ENCODE peak calls at places on chromosomes 3 and 15, in six cellular contexts. P is OCI-M1; A is naive thymus-derived CD8-positive, alpha-beta T cell; Z is fibroblast of lung; H is activated CD8-positive, alpha-beta memory T cell treated with anti-CD3 and anti-CD28 coated beads for 48 hours; C is HuH-7.5. O is an unnamed sample.

GRCh38 chr15:47135279-47135678 is 582.0 kb upstream of the SEMA6D start:
- DNase-seq in P (no peak), Z (no peak), A (no peak), C (no peak), H (no peak), O (no peak)

GRCh38 chr3:188241072-188241471 is 87.1 kb downstream of the LPP start:
- DNase-seq in C (no peak), Z (peak), A (no peak), P (peak), H (no peak), O (no peak)

GRCh38 chr3:124691599-124691998 is 38.7 kb upstream of the UMPS start:
- DNase-seq in C (no peak), Z (peak), P (no peak), A (no peak), H (no peak), O (no peak)

GRCh38 chr3:146395164-146395563 is 74.2 kb downstream of the PLSCR2 start:
- DNase-seq in Z (no peak), C (no peak), P (no peak), H (no peak), A (no peak), O (no peak)

GRCh38 chr3:71684752-71685151 is 40.5 kb downstream of the EIF4E3 start:
- DNase-seq in H (no peak), Z (peak), C (no peak), A (no peak), P (no peak), O (peak)

GRCh38 chr15:70316059-70316600 is 218.4 kb upstream of the TLE3 start:
- DNase-seq in C (no peak), A (no peak), P (no peak), H (no peak), Z (no peak), O (no peak)

GRCh38 chr15:49737138-49737537 is 116.3 kb downstream of the DTWD1 start:
- DNase-seq in P (peak), H (no peak), A (no peak), C (no peak), Z (no peak), O (no peak)

GRCh38 chr15:48244923-48245322 is 38.8 kb downstream of the SLC12A1 start:
- DNase-seq in H (no peak), C (no peak), Z (no peak), A (no peak), P (peak), O (peak)

GRCh38 chr3:149115114-149115513 is 14.3 kb upstream of the HPS3 start:
- DNase-seq in Z (no peak), C (no peak), P (no peak), H (no peak), A (no peak), O (no peak)

GRCh38 chr3:176581589-176581988 is 615.7 kb downstream of the TBL1XR1 start:
- DNase-seq in H (no peak), A (no peak), C (no peak), P (no peak), Z (no peak), O (no peak)

GRCh38 chr15:76012021-76012551 is at the start of gene NRG4:
- DNase-seq in Z (peak), C (no peak), P (peak), H (no peak), A (no peak), O (peak)

GRCh38 chr3:48478631-48479555 is 25.1 kb downstream of the SHISA5 start:
- DNase-seq in P (no peak), Z (no peak), A (peak), H (no peak), C (no peak), O (peak)

GRCh38 chr15:64141798-64142512 is 9.6 kb upstream of the SNX22 start:
- DNase-seq in A (no peak), P (no peak), Z (no peak), H (no peak), C (no peak), O (no peak)

GRCh38 chr3:69542265-69543079 is 156.6 kb upstream of the FRMD4B start:
- DNase-seq in P (no peak), C (no peak), Z (peak), H (no peak), A (no peak), O (no peak)

GRCh38 chr3:57793737-57794187 is 37.7 kb downstream of the SLMAP start:
- DNase-seq in H (no peak), A (no peak), C (no peak), P (peak), Z (peak), O (peak)

GRCh38 chr3:52299815-52300611 is 12.4 kb downstream of the GLYCTK start:
- DNase-seq in H (no peak), Z (no peak), P (peak), C (peak), A (no peak), O (peak)

GRCh38 chr15:83208357-83208661 is 686 bp upstream of the HDGFL3 start:
- DNase-seq in Z (peak), C (no peak), A (no peak), P (peak), H (no peak), O (no peak)

GRCh38 chr15:35496585-35496984 is 49.4 kb downstream of the DPH6 start:
- DNase-seq in Z (no peak), A (no peak), C (no peak), H (no peak), P (peak), O (no peak)

GRCh38 chr3:141373768-141374526 is 5.6 kb downstream of the ZBTB38 start:
- DNase-seq in P (no peak), C (no peak), A (no peak), H (no peak), Z (no peak), O (no peak)

GRCh38 chr3:9949626-9950025 is 2.6 kb downstream of the PRRT3 start:
- DNase-seq in Z (no peak), C (no peak), A (no peak), P (no peak), H (no peak), O (no peak)

GRCh38 chr3:11290743-11291680 is 18.8 kb downstream of the ATG7 start:
- DNase-seq in Z (peak), H (no peak), C (no peak), A (peak), P (peak), O (peak)

GRCh38 chr3:104879919-104880318 is 486.8 kb upstream of the ALCAM start:
- DNase-seq in P (no peak), C (no peak), Z (peak), A (no peak), H (no peak), O (no peak)

GRCh38 chr3:14234197-14235002 is 55.8 kb downstream of the LSM3 start:
- DNase-seq in P (no peak), C (no peak), A (no peak), H (no peak), Z (peak), O (no peak)

GRCh38 chr15:41871175-41871905 is 22.5 kb downstream of the SPTBN5 start:
- DNase-seq in C (no peak), A (no peak), Z (no peak), H (no peak), P (no peak), O (no peak)

GRCh38 chr3:63910873-63911272 is 1.3 kb downstream of the SCAANT1 start:
- DNase-seq in A (peak), H (no peak), Z (peak), C (no peak), P (peak), O (peak)

GRCh38 chr3:129606522-129607390 is at the start of gene PLXND1:
- DNase-seq in H (no peak), Z (peak), A (peak), P (peak), C (peak), O (peak)

GRCh38 chr3:9180764-9181117 is 68.7 kb downstream of the SRGAP3 start:
- DNase-seq in P (no peak), C (no peak), A (no peak), H (no peak), Z (no peak), O (peak)

GRCh38 chr3:12371525-12372140 is 82.8 kb downstream of the PPARG start:
- DNase-seq in C (no peak), Z (peak), H (no peak), P (no peak), A (no peak), O (no peak)

GRCh38 chr3:182305881-182306665 is 487.2 kb upstream of the ATP11B start:
- DNase-seq in H (no peak), Z (no peak), P (no peak), A (no peak), C (no peak), O (no peak)

GRCh38 chr3:260911-261310 is 64.3 kb downstream of the CHL1 start:
- DNase-seq in P (no peak), A (no peak), H (no peak), C (no peak), Z (peak), O (no peak)

GRCh38 chr15:57432141-57432701 is 55.9 kb downstream of the CGNL1 start:
- DNase-seq in H (no peak), A (no peak), C (no peak), Z (peak), P (no peak), O (no peak)

GRCh38 chr3:174955513-174956001 is 96.4 kb downstream of the NAALADL2 start:
- DNase-seq in C (no peak), P (no peak), H (no peak), A (no peak), Z (no peak), O (no peak)

GRCh38 chr3:186930639-186931486 is 537 bp downstream of the ST6GAL1 start:
- DNase-seq in Z (peak), H (no peak), P (peak), A (peak), C (peak), O (peak)

GRCh38 chr15:25849431-25849921 is 13.7 kb downstream of the ATP10A start:
- DNase-seq in C (no peak), Z (peak), P (no peak), H (no peak), A (no peak), O (no peak)

GRCh38 chr3:149813367-149814281 is 609 bp downstream of the RNF13 start:
- DNase-seq in Z (peak), H (peak), A (peak), C (no peak), P (peak), O (peak)

GRCh38 chr3:102443021-102443420 is 8.2 kb downstream of the ZPLD1 start:
- DNase-seq in A (no peak), P (no peak), C (no peak), H (no peak), Z (peak), O (no peak)

GRCh38 chr3:119562307-119562961 is 3.0 kb upstream of the CD80 start:
- DNase-seq in H (no peak), Z (no peak), P (no peak), C (no peak), A (no peak), O (peak)

GRCh38 chr3:53102601-53103147 is 27.6 kb downstream of the RFT1 start:
- DNase-seq in P (peak), H (no peak), C (no peak), A (no peak), Z (no peak), O (peak)

O was measured in NB4.